ENCODE peak calls at places on chromosomes 1 and 21, in seven cellular contexts. X, V, F, R, Y, H and U are unnamed samples.

GRCh38 chr1:45423907-45424678 is 66.9 kb downstream of the TESK2 start:
- DNase-seq in X (no peak), V (no peak), F (no peak), R (no peak), Y (no peak), H (no peak), U (no peak)

GRCh38 chr1:150875197-150876110 is 945 bp downstream of the ARNT start:
- DNase-seq in X (no peak), V (no peak), F (peak), R (no peak), Y (no peak), H (no peak), U (no peak)

GRCh38 chr1:1971688-1972087 is 31.9 kb downstream of the CFAP74 start:
- DNase-seq in X (no peak), V (no peak), F (no peak), R (no peak), Y (no peak), H (no peak), U (no peak)

GRCh38 chr1:36093919-36094318 is 5.2 kb downstream of the ADPRS start:
- DNase-seq in X (no peak), V (no peak), F (peak), R (no peak), Y (no peak), H (no peak), U (no peak)

GRCh38 chr1:18452550-18452949 is 28.2 kb upstream of the KLHDC7A start:
- DNase-seq in X (no peak), V (no peak), F (no peak), R (no peak), Y (no peak), H (peak), U (no peak)

GRCh38 chr1:81305997-81306452 is 494.7 kb upstream of the ADGRL2 start:
- DNase-seq in X (no peak), V (no peak), F (peak), R (peak), Y (no peak), H (peak), U (no peak)

GRCh38 chr21:45259206-45259795 is 28.4 kb downstream of the POFUT2 start:
- DNase-seq in X (peak), V (no peak), F (no peak), R (no peak), Y (no peak), H (no peak), U (peak)

GRCh38 chr1:89167590-89168215 is 8.1 kb downstream of the GBP7 start:
- DNase-seq in X (no peak), V (no peak), F (no peak), R (no peak), Y (no peak), H (no peak), U (no peak)

GRCh38 chr21:30256100-30256499 is 26.6 kb downstream of the KRTAP24-1 start:
- DNase-seq in X (no peak), V (no peak), F (no peak), R (no peak), Y (no peak), H (no peak), U (no peak)

GRCh38 chr1:182080955-182081582 is 19.6 kb upstream of the ZNF648 start:
- DNase-seq in X (no peak), V (no peak), F (peak), R (peak), Y (no peak), H (peak), U (peak)

GRCh38 chr1:97907886-97908285 is 12.9 kb downstream of the DPYD start:
- DNase-seq in X (no peak), V (no peak), F (no peak), R (no peak), Y (no peak), H (no peak), U (no peak)

GRCh38 chr1:168467452-168467851 is 76.3 kb downstream of the XCL2 start:
- DNase-seq in X (no peak), V (no peak), F (no peak), R (no peak), Y (no peak), H (no peak), U (no peak)

GRCh38 chr1:155910621-155911121 is 478 bp downstream of the RIT1 start:
- DNase-seq in X (no peak), V (no peak), F (peak), R (peak), Y (no peak), H (no peak), U (no peak)